ENCODE peak calls at places on chromosomes 13 and 19, in ten cellular contexts. One of them, this sample, is unnamed.

GRCh38 chr13:104740616-104741222 is 1674.5 kb upstream of the SLC10A2 start:
- DNase-seq in HAP-1: no peak
- DNase-seq in stimulated activated CD4-positive, alpha-beta T cell treated with anti-CD3 and anti-CD28 coated beads, Interleukin-2, amount 100 ng/mL, for 24 hours: no peak
- DNase-seq in NCI-H2081 treated with DMSO at 0.1 percent for 48 hours: no peak
- DNase-seq in uterus: peak
- DNase-seq in endodermal cell: no peak
- DNase-seq in frontal cortex: no peak
- DNase-seq in pons: peak
- DNase-seq in stimulated activated CD8-positive, alpha-beta memory T cell treated with anti-CD3 and anti-CD28 coated beads, Interleukin-2, amount 100 ng/mL, for 1 hour: no peak
- DNase-seq in globus pallidus: no peak
- DNase-seq in this sample: no peak

GRCh38 chr13:74101436-74101835 is 32.8 kb downstream of the KLF12 start:
- DNase-seq in HAP-1: no peak
- DNase-seq in stimulated activated CD4-positive, alpha-beta T cell treated with anti-CD3 and anti-CD28 coated beads, Interleukin-2, amount 100 ng/mL, for 24 hours: no peak
- DNase-seq in NCI-H2081 treated with DMSO at 0.1 percent for 48 hours: no peak
- DNase-seq in uterus: no peak
- DNase-seq in endodermal cell: no peak
- DNase-seq in frontal cortex: no peak
- DNase-seq in pons: no peak
- DNase-seq in stimulated activated CD8-positive, alpha-beta memory T cell treated with anti-CD3 and anti-CD28 coated beads, Interleukin-2, amount 100 ng/mL, for 1 hour: no peak
- DNase-seq in globus pallidus: no peak
- DNase-seq in this sample: no peak

GRCh38 chr19:29706635-29707034 is 8.4 kb downstream of the C19orf12 start:
- DNase-seq in HAP-1: no peak
- DNase-seq in stimulated activated CD4-positive, alpha-beta T cell treated with anti-CD3 and anti-CD28 coated beads, Interleukin-2, amount 100 ng/mL, for 24 hours: no peak
- DNase-seq in NCI-H2081 treated with DMSO at 0.1 percent for 48 hours: no peak
- DNase-seq in uterus: no peak
- DNase-seq in endodermal cell: no peak
- DNase-seq in frontal cortex: no peak
- DNase-seq in pons: no peak
- DNase-seq in stimulated activated CD8-positive, alpha-beta memory T cell treated with anti-CD3 and anti-CD28 coated beads, Interleukin-2, amount 100 ng/mL, for 1 hour: no peak
- DNase-seq in globus pallidus: no peak
- DNase-seq in this sample: no peak

GRCh38 chr13:113053376-113053775 is 52.2 kb upstream of the F7 start:
- DNase-seq in HAP-1: no peak
- DNase-seq in stimulated activated CD4-positive, alpha-beta T cell treated with anti-CD3 and anti-CD28 coated beads, Interleukin-2, amount 100 ng/mL, for 24 hours: no peak
- DNase-seq in NCI-H2081 treated with DMSO at 0.1 percent for 48 hours: no peak
- DNase-seq in uterus: no peak
- DNase-seq in endodermal cell: no peak
- DNase-seq in frontal cortex: no peak
- DNase-seq in pons: no peak
- DNase-seq in stimulated activated CD8-positive, alpha-beta memory T cell treated with anti-CD3 and anti-CD28 coated beads, Interleukin-2, amount 100 ng/mL, for 1 hour: no peak
- DNase-seq in globus pallidus: no peak
- DNase-seq in this sample: peak

GRCh38 chr13:20902438-20903163 is at the start of gene XPO4:
- DNase-seq in HAP-1: peak
- DNase-seq in stimulated activated CD4-positive, alpha-beta T cell treated with anti-CD3 and anti-CD28 coated beads, Interleukin-2, amount 100 ng/mL, for 24 hours: peak
- DNase-seq in NCI-H2081 treated with DMSO at 0.1 percent for 48 hours: peak
- DNase-seq in uterus: peak
- DNase-seq in endodermal cell: peak
- DNase-seq in frontal cortex: peak
- DNase-seq in pons: peak
- DNase-seq in stimulated activated CD8-positive, alpha-beta memory T cell treated with anti-CD3 and anti-CD28 coated beads, Interleukin-2, amount 100 ng/mL, for 1 hour: peak
- DNase-seq in globus pallidus: peak
- DNase-seq in this sample: peak

GRCh38 chr13:113411216-113412023 is 41.9 kb downstream of the ADPRHL1 start:
- DNase-seq in HAP-1: no peak
- DNase-seq in stimulated activated CD4-positive, alpha-beta T cell treated with anti-CD3 and anti-CD28 coated beads, Interleukin-2, amount 100 ng/mL, for 24 hours: no peak
- DNase-seq in NCI-H2081 treated with DMSO at 0.1 percent for 48 hours: no peak
- DNase-seq in uterus: peak
- DNase-seq in endodermal cell: no peak
- DNase-seq in frontal cortex: no peak
- DNase-seq in pons: no peak
- DNase-seq in stimulated activated CD8-positive, alpha-beta memory T cell treated with anti-CD3 and anti-CD28 coated beads, Interleukin-2, amount 100 ng/mL, for 1 hour: no peak
- DNase-seq in globus pallidus: no peak
- DNase-seq in this sample: no peak

GRCh38 chr13:47990920-47991466 is 10.1 kb downstream of the SUCLA2 start:
- DNase-seq in HAP-1: no peak
- DNase-seq in stimulated activated CD4-positive, alpha-beta T cell treated with anti-CD3 and anti-CD28 coated beads, Interleukin-2, amount 100 ng/mL, for 24 hours: no peak
- DNase-seq in NCI-H2081 treated with DMSO at 0.1 percent for 48 hours: no peak
- DNase-seq in uterus: no peak
- DNase-seq in endodermal cell: no peak
- DNase-seq in frontal cortex: no peak
- DNase-seq in pons: no peak
- DNase-seq in stimulated activated CD8-positive, alpha-beta memory T cell treated with anti-CD3 and anti-CD28 coated beads, Interleukin-2, amount 100 ng/mL, for 1 hour: no peak
- DNase-seq in globus pallidus: no peak
- DNase-seq in this sample: no peak

GRCh38 chr19:55536951-55537740 is at the start of gene SBK2:
- DNase-seq in HAP-1: peak
- DNase-seq in stimulated activated CD4-positive, alpha-beta T cell treated with anti-CD3 and anti-CD28 coated beads, Interleukin-2, amount 100 ng/mL, for 24 hours: no peak
- DNase-seq in NCI-H2081 treated with DMSO at 0.1 percent for 48 hours: no peak
- DNase-seq in uterus: no peak
- DNase-seq in endodermal cell: peak
- DNase-seq in frontal cortex: no peak
- DNase-seq in pons: no peak
- DNase-seq in stimulated activated CD8-positive, alpha-beta memory T cell treated with anti-CD3 and anti-CD28 coated beads, Interleukin-2, amount 100 ng/mL, for 1 hour: no peak
- DNase-seq in globus pallidus: no peak
- DNase-seq in this sample: no peak

GRCh38 chr13:97266328-97266727 is 44.2 kb downstream of the MBNL2 start:
- DNase-seq in HAP-1: no peak
- DNase-seq in stimulated activated CD4-positive, alpha-beta T cell treated with anti-CD3 and anti-CD28 coated beads, Interleukin-2, amount 100 ng/mL, for 24 hours: no peak
- DNase-seq in NCI-H2081 treated with DMSO at 0.1 percent for 48 hours: no peak
- DNase-seq in uterus: no peak
- DNase-seq in endodermal cell: peak
- DNase-seq in frontal cortex: no peak
- DNase-seq in pons: no peak
- DNase-seq in stimulated activated CD8-positive, alpha-beta memory T cell treated with anti-CD3 and anti-CD28 coated beads, Interleukin-2, amount 100 ng/mL, for 1 hour: no peak
- DNase-seq in globus pallidus: no peak
- DNase-seq in this sample: no peak

GRCh38 chr19:1164684-1165531 is 9.2 kb downstream of the SBNO2 start:
- DNase-seq in HAP-1: no peak
- DNase-seq in stimulated activated CD4-positive, alpha-beta T cell treated with anti-CD3 and anti-CD28 coated beads, Interleukin-2, amount 100 ng/mL, for 24 hours: no peak
- DNase-seq in NCI-H2081 treated with DMSO at 0.1 percent for 48 hours: no peak
- DNase-seq in uterus: no peak
- DNase-seq in endodermal cell: no peak
- DNase-seq in frontal cortex: no peak
- DNase-seq in pons: no peak
- DNase-seq in stimulated activated CD8-positive, alpha-beta memory T cell treated with anti-CD3 and anti-CD28 coated beads, Interleukin-2, amount 100 ng/mL, for 1 hour: no peak
- DNase-seq in globus pallidus: no peak
- DNase-seq in this sample: no peak

GRCh38 chr19:58514564-58515020 is 2.8 kb upstream of the SLC27A5 start:
- DNase-seq in HAP-1: no peak
- DNase-seq in stimulated activated CD4-positive, alpha-beta T cell treated with anti-CD3 and anti-CD28 coated beads, Interleukin-2, amount 100 ng/mL, for 24 hours: no peak
- DNase-seq in NCI-H2081 treated with DMSO at 0.1 percent for 48 hours: no peak
- DNase-seq in uterus: no peak
- DNase-seq in endodermal cell: no peak
- DNase-seq in frontal cortex: no peak
- DNase-seq in pons: no peak
- DNase-seq in stimulated activated CD8-positive, alpha-beta memory T cell treated with anti-CD3 and anti-CD28 coated beads, Interleukin-2, amount 100 ng/mL, for 1 hour: no peak
- DNase-seq in globus pallidus: no peak
- DNase-seq in this sample: no peak

GRCh38 chr19:13526552-13526951 is 20.3 kb upstream of the CACNA1A start:
- DNase-seq in HAP-1: peak
- DNase-seq in stimulated activated CD4-positive, alpha-beta T cell treated with anti-CD3 and anti-CD28 coated beads, Interleukin-2, amount 100 ng/mL, for 24 hours: peak
- DNase-seq in NCI-H2081 treated with DMSO at 0.1 percent for 48 hours: no peak
- DNase-seq in uterus: no peak
- DNase-seq in endodermal cell: peak
- DNase-seq in frontal cortex: no peak
- DNase-seq in pons: no peak
- DNase-seq in stimulated activated CD8-positive, alpha-beta memory T cell treated with anti-CD3 and anti-CD28 coated beads, Interleukin-2, amount 100 ng/mL, for 1 hour: no peak
- DNase-seq in globus pallidus: no peak
- DNase-seq in this sample: no peak

GRCh38 chr13:45941261-45941660 is 89.7 kb upstream of the SIAH3 start:
- DNase-seq in HAP-1: no peak
- DNase-seq in stimulated activated CD4-positive, alpha-beta T cell treated with anti-CD3 and anti-CD28 coated beads, Interleukin-2, amount 100 ng/mL, for 24 hours: no peak
- DNase-seq in NCI-H2081 treated with DMSO at 0.1 percent for 48 hours: no peak
- DNase-seq in uterus: no peak
- DNase-seq in endodermal cell: no peak
- DNase-seq in frontal cortex: no peak
- DNase-seq in pons: no peak
- DNase-seq in stimulated activated CD8-positive, alpha-beta memory T cell treated with anti-CD3 and anti-CD28 coated beads, Interleukin-2, amount 100 ng/mL, for 1 hour: no peak
- DNase-seq in globus pallidus: no peak
- DNase-seq in this sample: no peak

GRCh38 chr19:3397266-3398022 is 31.1 kb downstream of the NFIC start:
- DNase-seq in HAP-1: peak
- DNase-seq in stimulated activated CD4-positive, alpha-beta T cell treated with anti-CD3 and anti-CD28 coated beads, Interleukin-2, amount 100 ng/mL, for 24 hours: no peak
- DNase-seq in NCI-H2081 treated with DMSO at 0.1 percent for 48 hours: no peak
- DNase-seq in uterus: no peak
- DNase-seq in endodermal cell: peak
- DNase-seq in frontal cortex: peak
- DNase-seq in pons: peak
- DNase-seq in stimulated activated CD8-positive, alpha-beta memory T cell treated with anti-CD3 and anti-CD28 coated beads, Interleukin-2, amount 100 ng/mL, for 1 hour: no peak
- DNase-seq in globus pallidus: peak
- DNase-seq in this sample: no peak

GRCh38 chr13:99686157-99686572 is 184.9 kb downstream of the TM9SF2 start:
- DNase-seq in HAP-1: no peak
- DNase-seq in stimulated activated CD4-positive, alpha-beta T cell treated with anti-CD3 and anti-CD28 coated beads, Interleukin-2, amount 100 ng/mL, for 24 hours: no peak
- DNase-seq in NCI-H2081 treated with DMSO at 0.1 percent for 48 hours: no peak
- DNase-seq in uterus: no peak
- DNase-seq in endodermal cell: peak
- DNase-seq in frontal cortex: peak
- DNase-seq in pons: no peak
- DNase-seq in stimulated activated CD8-positive, alpha-beta memory T cell treated with anti-CD3 and anti-CD28 coated beads, Interleukin-2, amount 100 ng/mL, for 1 hour: no peak
- DNase-seq in globus pallidus: no peak
- DNase-seq in this sample: no peak

GRCh38 chr19:41206926-41207750 is 11.9 kb upstream of the AXL start:
- DNase-seq in HAP-1: no peak
- DNase-seq in stimulated activated CD4-positive, alpha-beta T cell treated with anti-CD3 and anti-CD28 coated beads, Interleukin-2, amount 100 ng/mL, for 24 hours: no peak
- DNase-seq in NCI-H2081 treated with DMSO at 0.1 percent for 48 hours: no peak
- DNase-seq in uterus: peak
- DNase-seq in endodermal cell: no peak
- DNase-seq in frontal cortex: no peak
- DNase-seq in pons: no peak
- DNase-seq in stimulated activated CD8-positive, alpha-beta memory T cell treated with anti-CD3 and anti-CD28 coated beads, Interleukin-2, amount 100 ng/mL, for 1 hour: no peak
- DNase-seq in globus pallidus: no peak
- DNase-seq in this sample: no peak

GRCh38 chr13:113651511-113652403 is 6.2 kb downstream of the ATP4B start:
- DNase-seq in HAP-1: no peak
- DNase-seq in stimulated activated CD4-positive, alpha-beta T cell treated with anti-CD3 and anti-CD28 coated beads, Interleukin-2, amount 100 ng/mL, for 24 hours: no peak
- DNase-seq in NCI-H2081 treated with DMSO at 0.1 percent for 48 hours: no peak
- DNase-seq in uterus: peak
- DNase-seq in endodermal cell: peak
- DNase-seq in frontal cortex: no peak
- DNase-seq in pons: no peak
- DNase-seq in stimulated activated CD8-positive, alpha-beta memory T cell treated with anti-CD3 and anti-CD28 coated beads, Interleukin-2, amount 100 ng/mL, for 1 hour: no peak
- DNase-seq in globus pallidus: no peak
- DNase-seq in this sample: peak

GRCh38 chr13:46992383-46992952 is 95.6 kb upstream of the HTR2A start:
- DNase-seq in HAP-1: peak
- DNase-seq in stimulated activated CD4-positive, alpha-beta T cell treated with anti-CD3 and anti-CD28 coated beads, Interleukin-2, amount 100 ng/mL, for 24 hours: no peak
- DNase-seq in NCI-H2081 treated with DMSO at 0.1 percent for 48 hours: no peak
- DNase-seq in uterus: no peak
- DNase-seq in endodermal cell: no peak
- DNase-seq in frontal cortex: no peak
- DNase-seq in pons: no peak
- DNase-seq in stimulated activated CD8-positive, alpha-beta memory T cell treated with anti-CD3 and anti-CD28 coated beads, Interleukin-2, amount 100 ng/mL, for 1 hour: no peak
- DNase-seq in globus pallidus: no peak
- DNase-seq in this sample: no peak

GRCh38 chr13:90686438-90686837 is 661.0 kb upstream of the MIR17HG start:
- DNase-seq in HAP-1: no peak
- DNase-seq in stimulated activated CD4-positive, alpha-beta T cell treated with anti-CD3 and anti-CD28 coated beads, Interleukin-2, amount 100 ng/mL, for 24 hours: no peak
- DNase-seq in NCI-H2081 treated with DMSO at 0.1 percent for 48 hours: no peak
- DNase-seq in uterus: no peak
- DNase-seq in endodermal cell: no peak
- DNase-seq in frontal cortex: no peak
- DNase-seq in pons: no peak
- DNase-seq in stimulated activated CD8-positive, alpha-beta memory T cell treated with anti-CD3 and anti-CD28 coated beads, Interleukin-2, amount 100 ng/mL, for 1 hour: no peak
- DNase-seq in globus pallidus: no peak
- DNase-seq in this sample: no peak

GRCh38 chr13:112859817-112860190 is 109.2 kb upstream of the MCF2L start:
- DNase-seq in HAP-1: no peak
- DNase-seq in stimulated activated CD4-positive, alpha-beta T cell treated with anti-CD3 and anti-CD28 coated beads, Interleukin-2, amount 100 ng/mL, for 24 hours: no peak
- DNase-seq in NCI-H2081 treated with DMSO at 0.1 percent for 48 hours: no peak
- DNase-seq in uterus: no peak
- DNase-seq in endodermal cell: peak
- DNase-seq in frontal cortex: peak
- DNase-seq in pons: peak
- DNase-seq in stimulated activated CD8-positive, alpha-beta memory T cell treated with anti-CD3 and anti-CD28 coated beads, Interleukin-2, amount 100 ng/mL, for 1 hour: no peak
- DNase-seq in globus pallidus: peak
- DNase-seq in this sample: no peak

GRCh38 chr13:108363651-108364050 is 94.1 kb downstream of the TNFSF13B start:
- DNase-seq in HAP-1: no peak
- DNase-seq in stimulated activated CD4-positive, alpha-beta T cell treated with anti-CD3 and anti-CD28 coated beads, Interleukin-2, amount 100 ng/mL, for 24 hours: no peak
- DNase-seq in NCI-H2081 treated with DMSO at 0.1 percent for 48 hours: no peak
- DNase-seq in uterus: no peak
- DNase-seq in endodermal cell: no peak
- DNase-seq in frontal cortex: no peak
- DNase-seq in pons: no peak
- DNase-seq in stimulated activated CD8-positive, alpha-beta memory T cell treated with anti-CD3 and anti-CD28 coated beads, Interleukin-2, amount 100 ng/mL, for 1 hour: no peak
- DNase-seq in globus pallidus: no peak
- DNase-seq in this sample: no peak

GRCh38 chr13:26457212-26457611 is 100.3 kb upstream of the WASF3 start:
- DNase-seq in HAP-1: no peak
- DNase-seq in stimulated activated CD4-positive, alpha-beta T cell treated with anti-CD3 and anti-CD28 coated beads, Interleukin-2, amount 100 ng/mL, for 24 hours: no peak
- DNase-seq in NCI-H2081 treated with DMSO at 0.1 percent for 48 hours: no peak
- DNase-seq in uterus: no peak
- DNase-seq in endodermal cell: no peak
- DNase-seq in frontal cortex: no peak
- DNase-seq in pons: no peak
- DNase-seq in stimulated activated CD8-positive, alpha-beta memory T cell treated with anti-CD3 and anti-CD28 coated beads, Interleukin-2, amount 100 ng/mL, for 1 hour: no peak
- DNase-seq in globus pallidus: no peak
- DNase-seq in this sample: no peak

GRCh38 chr13:30398601-30399072 is 23.7 kb upstream of the UBE2L5 start:
- DNase-seq in HAP-1: no peak
- DNase-seq in stimulated activated CD4-positive, alpha-beta T cell treated with anti-CD3 and anti-CD28 coated beads, Interleukin-2, amount 100 ng/mL, for 24 hours: no peak
- DNase-seq in NCI-H2081 treated with DMSO at 0.1 percent for 48 hours: no peak
- DNase-seq in uterus: no peak
- DNase-seq in endodermal cell: no peak
- DNase-seq in frontal cortex: no peak
- DNase-seq in pons: no peak
- DNase-seq in stimulated activated CD8-positive, alpha-beta memory T cell treated with anti-CD3 and anti-CD28 coated beads, Interleukin-2, amount 100 ng/mL, for 1 hour: no peak
- DNase-seq in globus pallidus: no peak
- DNase-seq in this sample: no peak

GRCh38 chr19:29672933-29673336 is 7.7 kb downstream of the PLEKHF1 start:
- DNase-seq in HAP-1: no peak
- DNase-seq in stimulated activated CD4-positive, alpha-beta T cell treated with anti-CD3 and anti-CD28 coated beads, Interleukin-2, amount 100 ng/mL, for 24 hours: peak
- DNase-seq in NCI-H2081 treated with DMSO at 0.1 percent for 48 hours: no peak
- DNase-seq in uterus: no peak
- DNase-seq in endodermal cell: no peak
- DNase-seq in frontal cortex: no peak
- DNase-seq in pons: no peak
- DNase-seq in stimulated activated CD8-positive, alpha-beta memory T cell treated with anti-CD3 and anti-CD28 coated beads, Interleukin-2, amount 100 ng/mL, for 1 hour: peak
- DNase-seq in globus pallidus: no peak
- DNase-seq in this sample: no peak

GRCh38 chr19:44807162-44807561 is 1.7 kb upstream of the BCAM start:
- DNase-seq in HAP-1: no peak
- DNase-seq in stimulated activated CD4-positive, alpha-beta T cell treated with anti-CD3 and anti-CD28 coated beads, Interleukin-2, amount 100 ng/mL, for 24 hours: no peak
- DNase-seq in NCI-H2081 treated with DMSO at 0.1 percent for 48 hours: peak
- DNase-seq in uterus: no peak
- DNase-seq in endodermal cell: no peak
- DNase-seq in frontal cortex: no peak
- DNase-seq in pons: no peak
- DNase-seq in stimulated activated CD8-positive, alpha-beta memory T cell treated with anti-CD3 and anti-CD28 coated beads, Interleukin-2, amount 100 ng/mL, for 1 hour: no peak
- DNase-seq in globus pallidus: no peak
- DNase-seq in this sample: no peak

GRCh38 chr19:4638828-4639530 is at the start of gene TNFAIP8L1:
- DNase-seq in HAP-1: peak
- DNase-seq in stimulated activated CD4-positive, alpha-beta T cell treated with anti-CD3 and anti-CD28 coated beads, Interleukin-2, amount 100 ng/mL, for 24 hours: peak
- DNase-seq in NCI-H2081 treated with DMSO at 0.1 percent for 48 hours: peak
- DNase-seq in uterus: peak
- DNase-seq in endodermal cell: peak
- DNase-seq in frontal cortex: peak
- DNase-seq in pons: peak
- DNase-seq in stimulated activated CD8-positive, alpha-beta memory T cell treated with anti-CD3 and anti-CD28 coated beads, Interleukin-2, amount 100 ng/mL, for 1 hour: peak
- DNase-seq in globus pallidus: peak
- DNase-seq in this sample: peak

GRCh38 chr13:100301418-100301817 is 212.5 kb downstream of the PCCA start:
- DNase-seq in HAP-1: no peak
- DNase-seq in stimulated activated CD4-positive, alpha-beta T cell treated with anti-CD3 and anti-CD28 coated beads, Interleukin-2, amount 100 ng/mL, for 24 hours: no peak
- DNase-seq in NCI-H2081 treated with DMSO at 0.1 percent for 48 hours: peak
- DNase-seq in uterus: no peak
- DNase-seq in endodermal cell: no peak
- DNase-seq in frontal cortex: no peak
- DNase-seq in pons: no peak
- DNase-seq in stimulated activated CD8-positive, alpha-beta memory T cell treated with anti-CD3 and anti-CD28 coated beads, Interleukin-2, amount 100 ng/mL, for 1 hour: no peak
- DNase-seq in globus pallidus: no peak
- DNase-seq in this sample: no peak

GRCh38 chr13:104773775-104774174 is 1707.6 kb upstream of the SLC10A2 start:
- DNase-seq in HAP-1: no peak
- DNase-seq in stimulated activated CD4-positive, alpha-beta T cell treated with anti-CD3 and anti-CD28 coated beads, Interleukin-2, amount 100 ng/mL, for 24 hours: no peak
- DNase-seq in NCI-H2081 treated with DMSO at 0.1 percent for 48 hours: no peak
- DNase-seq in uterus: no peak
- DNase-seq in endodermal cell: no peak
- DNase-seq in frontal cortex: no peak
- DNase-seq in pons: peak
- DNase-seq in stimulated activated CD8-positive, alpha-beta memory T cell treated with anti-CD3 and anti-CD28 coated beads, Interleukin-2, amount 100 ng/mL, for 1 hour: no peak
- DNase-seq in globus pallidus: peak
- DNase-seq in this sample: no peak